ENCODE peak calls at places on chromosome 19, in eight cellular contexts. D is mammary epithelial cell, Q is DND-41, V is neuronal stem cell, C is adipocyte, Y is mesenchymal stem cell, G is PC-3, K is kidney. P is an unnamed sample.

GRCh38 chr19:13600091-13600490 is 93.8 kb upstream of the CACNA1A start:
- DNase-seq in G (no peak), V (no peak), D (no peak), Q (no peak), C (no peak), K (no peak), Y (no peak), P (no peak)

GRCh38 chr19:43777163-43777700 is 3.5 kb downstream of the KCNN4 start:
- DNase-seq in Y (peak), K (no peak), G (no peak), D (peak), V (no peak), Q (peak), C (peak), P (no peak)

GRCh38 chr19:2960120-2960519 is 15.3 kb upstream of the ZNF77 start:
- DNase-seq in Y (no peak), G (no peak), D (no peak), Q (no peak), C (no peak), K (no peak), V (no peak), P (no peak)

GRCh38 chr19:11377237-11377636 is 2.8 kb downstream of the SWSAP1 start:
- DNase-seq in C (peak), Y (peak), V (no peak), Q (peak), G (peak), D (peak), K (no peak), P (peak)

GRCh38 chr19:28567834-28568233 is 645.1 kb downstream of the UQCRFS1 start:
- DNase-seq in Y (no peak), K (no peak), C (no peak), D (no peak), V (no peak), G (no peak), Q (no peak), P (no peak)

GRCh38 chr19:43464089-43464775 is 1.2 kb downstream of the LYPD3 start:
- DNase-seq in C (peak), Y (no peak), G (no peak), D (no peak), V (no peak), Q (no peak), K (peak), P (no peak)

GRCh38 chr19:11560404-11560988 is 1.5 kb upstream of the ELOF1 start:
- DNase-seq in C (peak), G (peak), D (peak), V (peak), Y (peak), K (no peak), Q (peak), P (peak)

GRCh38 chr19:39850892-39851291 is 4.7 kb upstream of the FBL start:
- DNase-seq in D (no peak), K (no peak), C (peak), G (peak), V (no peak), Y (no peak), Q (no peak), P (no peak)

GRCh38 chr19:34963531-34964406 is at the start of gene ZNF792:
- DNase-seq in D (peak), Q (peak), Y (peak), K (peak), C (peak), G (peak), V (peak), P (peak)

GRCh38 chr19:18020212-18021067 is 12.5 kb downstream of the ARRDC2 start:
- DNase-seq in V (no peak), C (peak), Q (no peak), Y (peak), K (peak), D (no peak), G (no peak), P (peak)

GRCh38 chr19:13151605-13152355 is 1.6 kb downstream of the IER2 start:
- DNase-seq in G (peak), K (peak), Y (peak), C (peak), D (peak), V (peak), Q (peak), P (peak)

GRCh38 chr19:35792888-35793287 is 17.5 kb downstream of the ARHGAP33 start:
- DNase-seq in Y (no peak), D (no peak), G (no peak), K (no peak), Q (no peak), V (no peak), C (no peak), P (no peak)

GRCh38 chr19:19115954-19116353 is 22.3 kb downstream of the TMEM161A start:
- DNase-seq in G (peak), D (no peak), C (no peak), Q (peak), V (no peak), Y (no peak), K (no peak), P (no peak)

GRCh38 chr19:12954150-12954962 is 2.7 kb downstream of the GADD45GIP1 start:
- DNase-seq in G (no peak), V (no peak), C (no peak), K (no peak), D (no peak), Q (no peak), Y (no peak), P (no peak)

GRCh38 chr19:43380771-43381386 is 27.4 kb downstream of the CD177 start:
- DNase-seq in Q (no peak), Y (no peak), G (no peak), V (no peak), K (no peak), C (no peak), D (peak), P (no peak)

DNA sequence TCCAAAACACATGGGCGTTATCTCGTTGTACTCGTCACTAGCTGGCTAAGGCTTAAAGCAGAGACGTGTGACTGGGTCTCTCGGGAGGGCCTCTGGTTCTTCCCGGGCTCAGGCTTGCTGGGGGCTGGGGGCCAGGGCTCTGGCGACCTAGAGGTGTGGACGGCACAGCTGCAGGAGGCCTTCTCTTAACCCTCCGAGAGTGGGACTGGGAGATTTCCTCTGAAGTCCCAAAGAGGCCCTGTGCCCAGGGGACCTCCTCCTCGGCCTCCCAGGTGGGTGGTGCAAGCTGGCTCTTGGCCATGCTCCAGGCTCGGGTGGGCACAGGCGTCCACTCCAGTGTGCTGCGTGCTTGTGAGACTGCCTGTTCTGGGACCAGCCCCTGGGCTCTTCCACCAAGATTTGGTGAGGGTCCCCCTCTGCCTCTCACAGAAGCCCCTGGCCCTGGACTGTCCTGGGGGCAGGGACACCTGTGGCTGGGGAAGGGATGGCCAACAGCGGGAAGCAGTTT is 2.2 kb downstream of the CAPS start:
- DNase-seq in V (no peak), Q (no peak), D (no peak), Y (no peak), K (no peak), G (no peak), C (no peak), P (no peak)
- H3K9ac ChIP-seq in V (no peak), Q (no peak), D (no peak), Y (peak), K (no peak), G (no peak), C (no peak), P (no peak)

GRCh38 chr19:58330458-58330857 is 3.7 kb downstream of the ZSCAN22 start:
- DNase-seq in C (peak), D (peak), V (no peak), G (peak), K (no peak), Q (no peak), Y (peak), P (peak)
- H3K9ac ChIP-seq in C (peak), D (no peak), V (no peak), G (no peak), K (no peak), Q (no peak), Y (peak), P (no peak)

GRCh38 chr19:9941646-9942045 is 5.3 kb upstream of the OLFM2 start:
- DNase-seq in G (no peak), K (no peak), D (no peak), Q (no peak), V (no peak), Y (no peak), C (no peak), P (no peak)
- H3K9ac ChIP-seq in G (no peak), K (no peak), D (no peak), Q (no peak), V (no peak), Y (no peak), C (no peak), P (no peak)

DNA sequence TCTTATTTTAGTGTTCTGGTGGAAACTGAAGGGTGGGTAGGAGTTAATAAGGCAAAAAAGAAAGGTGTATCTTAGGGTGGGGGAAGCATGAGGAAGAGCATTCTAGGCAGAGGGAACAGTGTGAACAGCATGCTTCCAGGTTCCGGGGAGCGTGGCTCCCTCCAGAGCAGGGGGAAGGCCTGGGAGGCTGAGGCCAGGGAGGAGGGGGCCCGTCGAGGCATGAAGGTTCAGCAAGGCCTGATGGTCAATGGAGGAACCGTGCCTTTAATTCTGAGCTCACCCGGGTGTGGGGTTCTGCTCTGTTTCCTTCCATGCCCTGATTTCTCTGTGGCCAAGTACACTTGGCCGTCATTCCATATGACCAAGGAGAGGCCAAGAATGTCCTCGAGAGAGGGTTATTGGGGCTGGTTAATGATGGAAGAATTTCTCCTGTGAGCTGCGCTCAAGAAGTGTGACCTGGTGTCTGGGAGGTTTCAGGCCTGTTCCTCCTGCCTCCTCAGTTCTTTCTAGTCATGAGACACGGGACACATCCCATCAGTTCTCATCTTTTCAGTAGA is 73.5 kb downstream of the SIPA1L3 start:
- DNase-seq in V (no peak), C (no peak), Q (no peak), Y (no peak), D (no peak), G (no peak), K (no peak), P (no peak)
- H3K9ac ChIP-seq in V (no peak), C (no peak), Q (no peak), Y (peak), D (peak), G (no peak), K (no peak), P (no peak)

GRCh38 chr19:47390533-47391488 is 28.5 kb downstream of the MEIS3 start:
- DNase-seq in K (no peak), Q (no peak), C (no peak), D (no peak), Y (no peak), G (no peak), V (no peak), P (no peak)

GRCh38 chr19:47391510-47392223 is 27.7 kb downstream of the MEIS3 start:
- DNase-seq in G (peak), K (peak), Q (peak), Y (peak), D (peak), V (peak), C (peak), P (peak)

GRCh38 chr19:47389150-47389556 is 30.2 kb downstream of the MEIS3 start:
- DNase-seq in Q (no peak), D (no peak), G (no peak), Y (no peak), V (no peak), K (no peak), C (no peak), P (no peak)
- H3K9ac ChIP-seq in Q (no peak), D (no peak), G (no peak), Y (no peak), V (no peak), K (no peak), C (no peak), P (no peak)

GRCh38 chr19:53545271-53546065 is 7.5 kb downstream of the ZNF331 start:
- DNase-seq in V (no peak), K (no peak), C (peak), D (no peak), Y (peak), G (peak), Q (no peak), P (peak)
- H3K9ac ChIP-seq in V (no peak), K (no peak), C (peak), D (no peak), Y (peak), G (peak), Q (no peak), P (no peak)

GRCh38 chr19:10116866-10117616 is 2.7 kb downstream of the EIF3G start:
- DNase-seq in Y (no peak), Q (no peak), K (no peak), D (no peak), C (no peak), V (no peak), G (no peak), P (no peak)
- H3K9ac ChIP-seq in Y (no peak), Q (no peak), K (no peak), D (no peak), C (no peak), V (no peak), G (no peak), P (no peak)

DNA sequence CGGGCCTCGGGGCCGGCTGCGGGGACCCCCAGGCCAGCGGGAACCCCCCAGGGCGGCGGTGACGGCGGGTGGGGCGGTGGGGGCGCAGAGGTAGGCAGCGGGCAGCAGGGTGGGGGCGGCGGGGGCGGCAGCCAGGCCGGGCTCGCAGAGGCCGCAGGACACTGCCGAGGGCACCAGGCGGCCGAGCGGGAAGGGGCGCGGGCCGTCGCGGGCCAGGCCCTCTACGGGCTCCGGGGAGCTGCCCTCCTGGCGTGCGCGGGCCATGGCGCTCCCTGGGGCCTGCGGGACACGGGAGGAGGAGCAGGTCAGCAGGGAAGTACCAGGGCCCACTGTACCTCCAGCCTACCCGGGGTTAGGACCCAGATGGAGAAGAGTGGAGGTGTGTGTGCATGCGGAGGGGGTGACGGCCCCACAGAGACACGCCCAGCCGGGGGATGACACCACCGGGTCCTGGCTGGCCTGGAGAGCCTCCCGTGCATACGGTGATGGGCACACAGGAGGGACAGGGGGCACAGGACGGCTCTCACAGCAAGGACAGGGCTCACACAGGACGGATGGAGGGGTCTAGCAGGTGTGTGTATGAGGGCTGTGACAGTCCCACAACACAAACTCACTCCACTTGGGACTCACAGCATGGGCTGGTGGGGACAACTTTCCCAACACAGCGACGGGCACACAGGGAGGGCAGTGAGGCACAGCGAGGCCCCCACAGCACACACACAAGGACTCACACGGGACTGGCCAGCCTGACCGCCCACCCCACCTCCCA is 2.6 kb downstream of the BBC3 start:
- DNase-seq in C (peak), V (no peak), D (peak), Q (no peak), K (peak), G (no peak), Y (peak), P (no peak)
- H3K9ac ChIP-seq in C (peak), V (peak), D (no peak), Q (no peak), K (peak), G (no peak), Y (peak), P (peak)

DNA sequence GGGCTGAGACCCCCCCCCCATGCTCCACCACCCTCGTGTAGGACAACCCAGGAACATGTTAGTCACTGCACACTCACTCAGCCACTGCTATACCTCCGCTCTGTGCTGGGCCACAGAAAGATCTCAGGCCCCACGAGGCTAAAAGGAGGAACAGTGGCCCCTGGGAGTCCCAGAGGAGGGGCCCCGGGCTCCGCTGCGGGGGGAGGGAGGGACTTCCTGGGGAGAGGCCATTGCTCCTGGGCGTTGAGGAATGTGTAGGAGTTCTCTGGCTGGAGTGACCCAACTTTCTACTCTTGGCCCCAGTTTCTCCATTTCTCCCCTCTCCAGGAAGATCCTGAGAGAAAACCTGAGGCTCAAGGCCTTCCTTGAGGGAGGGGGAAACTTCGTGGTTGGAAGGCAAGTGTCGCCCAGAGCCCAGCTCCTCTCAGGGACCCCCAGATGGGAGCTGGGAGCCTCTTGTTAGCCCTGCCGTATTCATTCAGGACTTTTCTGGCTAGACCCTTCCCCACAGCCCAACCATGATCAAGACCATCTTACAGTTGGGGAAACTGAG is 13.6 kb downstream of the ONECUT3 start:
- DNase-seq in G (no peak), K (no peak), Y (no peak), D (no peak), C (no peak), Q (peak), V (no peak), P (no peak)
- H3K9ac ChIP-seq in G (no peak), K (no peak), Y (no peak), D (no peak), C (no peak), Q (no peak), V (no peak), P (no peak)

GRCh38 chr19:57803594-57804325 is 11.0 kb downstream of the ZNF552 start:
- DNase-seq in C (peak), K (no peak), Y (peak), Q (peak), G (peak), V (peak), D (peak), P (peak)
- H3K9ac ChIP-seq in C (peak), K (peak), Y (peak), Q (no peak), G (peak), V (no peak), D (peak), P (peak)

P was measured in endothelial cell of umbilical vein.